ENCODE peak calls at places on chromosome 2, in four cellular contexts. B is WTC11, V is A549, Z is HepG2. J is an unnamed sample.

GRCh38 chr2:54423213-54423612 is 32.9 kb upstream of the SPTBN1 start:
- DNase-seq in V (no peak), B (no peak), Z (no peak), J (no peak)

GRCh38 chr2:241842620-241843211 is 16.0 kb downstream of the PDCD1 start:
- DNase-seq in B (no peak), Z (no peak), V (no peak), J (no peak)

GRCh38 chr2:12774381-12774780 is 57.6 kb downstream of the TRIB2 start:
- DNase-seq in Z (no peak), B (no peak), V (no peak), J (no peak)

GRCh38 chr2:10932345-10933151 is 20.8 kb downstream of the KCNF1 start:
- DNase-seq in Z (no peak), V (no peak), B (no peak), J (no peak)

GRCh38 chr2:53422979-53423378 is 344.6 kb upstream of the CHAC2 start:
- DNase-seq in Z (peak), V (peak), B (peak), J (peak)

GRCh38 chr2:216829533-216829932 is 30.3 kb downstream of the TNP1 start:
- DNase-seq in Z (no peak), B (no peak), V (no peak), J (no peak)

GRCh38 chr2:29583104-29583503 is 338.3 kb downstream of the ALK start:
- DNase-seq in V (no peak), Z (no peak), B (no peak), J (no peak)

GRCh38 chr2:190968522-190968921 is 45.4 kb downstream of the STAT1 start:
- DNase-seq in B (no peak), Z (no peak), V (no peak), J (no peak)

GRCh38 chr2:190468814-190469569 is 60.8 kb downstream of the MFSD6 start:
- DNase-seq in V (peak), B (no peak), Z (peak), J (peak)

GRCh38 chr2:64325852-64326577 is 127.9 kb upstream of the LGALSL start:
- DNase-seq in Z (no peak), V (no peak), B (no peak), J (no peak)

GRCh38 chr2:72989770-72990556 is 72.6 kb downstream of the EMX1 start:
- DNase-seq in V (no peak), B (no peak), Z (no peak), J (no peak)

GRCh38 chr2:204027105-204027504 is 90.5 kb downstream of the ICOS start:
- DNase-seq in Z (no peak), B (no peak), V (no peak), J (no peak)

GRCh38 chr2:29397039-29397438 is 281.8 kb downstream of the CLIP4 start:
- DNase-seq in B (no peak), V (no peak), Z (no peak), J (no peak)

GRCh38 chr2:158973111-158973510 is 4.7 kb downstream of the TANC1 start:
- DNase-seq in B (no peak), Z (no peak), V (no peak), J (no peak)

GRCh38 chr2:31258351-31258750 is 24.4 kb downstream of the EHD3 start:
- DNase-seq in V (no peak), Z (no peak), B (no peak), J (no peak)

GRCh38 chr2:98895901-98896300 is 40.1 kb downstream of the CRACDL start:
- DNase-seq in B (no peak), V (no peak), Z (no peak), J (no peak)

GRCh38 chr2:86186431-86186830 is 8.8 kb downstream of the IMMT start:
- DNase-seq in B (no peak), Z (no peak), V (no peak), J (no peak)

GRCh38 chr2:85830645-85831044 is 58.1 kb downstream of the ST3GAL5 start:
- DNase-seq in Z (no peak), V (peak), B (no peak), J (no peak)

DNA sequence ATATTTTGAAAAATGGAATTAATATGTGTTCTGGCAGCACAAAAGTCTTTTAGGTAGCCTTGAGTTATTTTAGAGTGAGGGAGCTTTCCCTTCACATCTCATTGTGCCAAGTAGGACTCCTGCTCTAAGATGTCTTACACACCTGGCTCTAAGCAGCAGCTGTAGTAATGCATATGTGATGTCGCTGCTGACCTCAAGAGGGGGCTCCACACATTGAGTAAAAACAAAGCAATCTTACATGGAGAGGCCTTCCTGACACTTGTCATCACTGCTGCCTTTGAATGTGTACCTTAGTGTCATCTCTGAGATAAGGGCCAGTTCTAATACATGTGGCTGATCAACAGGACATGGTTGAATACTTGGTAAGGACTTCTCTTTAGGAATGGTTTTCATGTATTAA is 75.8 kb downstream of the ACTR3 start:
- DNase-seq in Z (peak), V (peak), B (peak), J (no peak)
- TF ChIP-seq ESRRA in Z (no peak), V (no peak), B (no peak), J (no peak)

GRCh38 chr2:230060672-230061293 is 7.9 kb downstream of the SLC16A14 start:
- DNase-seq in V (no peak), B (no peak), Z (no peak), J (no peak)
- TF ChIP-seq ESRRA in V (no peak), B (no peak), Z (no peak), J (no peak)

GRCh38 chr2:42164046-42164445 is 5.1 kb upstream of the EML4 start:
- DNase-seq in Z (no peak), B (no peak), V (no peak), J (no peak)
- TF ChIP-seq ESRRA in Z (no peak), B (no peak), V (no peak), J (no peak)

GRCh38 chr2:128325665-128326181 is 7.1 kb upstream of the HS6ST1 start:
- DNase-seq in V (no peak), B (no peak), Z (no peak), J (no peak)

GRCh38 chr2:128324897-128325410 is 6.3 kb upstream of the HS6ST1 start:
- DNase-seq in B (no peak), V (no peak), Z (no peak), J (no peak)

GRCh38 chr2:128323501-128323931 is 4.8 kb upstream of the HS6ST1 start:
- DNase-seq in Z (no peak), B (no peak), V (no peak), J (no peak)

GRCh38 chr2:128322651-128323491 is 4.2 kb upstream of the HS6ST1 start:
- DNase-seq in B (peak), Z (no peak), V (no peak), J (no peak)

DNA sequence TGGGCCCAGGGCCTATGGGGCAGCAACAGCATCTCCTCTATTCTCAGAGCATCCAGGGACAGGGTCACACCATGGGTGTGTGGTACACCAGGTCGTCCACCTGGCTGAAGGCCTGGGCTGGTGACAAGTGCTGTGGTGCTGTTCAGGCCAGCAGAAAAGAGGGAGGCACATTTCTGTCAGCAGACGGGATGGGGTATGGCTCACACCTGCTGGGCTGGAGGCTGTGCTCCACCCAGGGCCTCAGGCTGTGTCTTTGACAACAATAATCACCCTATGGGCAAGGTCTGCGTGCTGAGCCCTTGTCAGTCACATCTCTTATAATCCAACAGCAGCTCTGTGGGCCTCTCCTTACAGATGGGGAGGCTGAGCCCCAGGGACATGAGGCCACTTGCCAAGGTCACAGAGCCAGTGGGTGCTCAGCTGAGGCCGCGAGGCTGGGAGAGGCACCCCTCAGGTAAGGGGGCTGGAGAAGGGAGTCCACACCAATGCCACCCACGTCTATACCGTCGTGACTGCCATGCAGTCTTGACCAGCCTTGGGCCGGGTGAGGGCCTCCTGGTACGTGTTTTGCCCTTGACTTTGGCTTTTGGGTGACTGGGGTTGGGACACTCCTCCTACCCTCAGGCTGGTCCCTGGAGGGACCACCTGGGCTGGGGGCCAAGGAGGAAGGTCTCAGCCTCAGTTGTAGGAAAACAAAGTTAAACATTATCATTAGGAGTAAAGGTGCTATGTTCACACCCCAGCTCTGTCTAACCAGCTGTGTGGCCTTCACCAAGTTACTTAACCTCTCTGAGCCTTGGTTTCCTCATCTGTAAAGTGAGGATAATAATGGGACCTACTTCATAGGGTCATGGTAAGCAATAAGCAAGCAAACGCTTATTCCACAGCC is 5.6 kb upstream of the HS6ST1 start:
- DNase-seq in B (peak), Z (no peak), V (no peak), J (no peak)
- TF ChIP-seq ESRRA in B (no peak), Z (no peak), V (no peak), J (no peak)

DNA sequence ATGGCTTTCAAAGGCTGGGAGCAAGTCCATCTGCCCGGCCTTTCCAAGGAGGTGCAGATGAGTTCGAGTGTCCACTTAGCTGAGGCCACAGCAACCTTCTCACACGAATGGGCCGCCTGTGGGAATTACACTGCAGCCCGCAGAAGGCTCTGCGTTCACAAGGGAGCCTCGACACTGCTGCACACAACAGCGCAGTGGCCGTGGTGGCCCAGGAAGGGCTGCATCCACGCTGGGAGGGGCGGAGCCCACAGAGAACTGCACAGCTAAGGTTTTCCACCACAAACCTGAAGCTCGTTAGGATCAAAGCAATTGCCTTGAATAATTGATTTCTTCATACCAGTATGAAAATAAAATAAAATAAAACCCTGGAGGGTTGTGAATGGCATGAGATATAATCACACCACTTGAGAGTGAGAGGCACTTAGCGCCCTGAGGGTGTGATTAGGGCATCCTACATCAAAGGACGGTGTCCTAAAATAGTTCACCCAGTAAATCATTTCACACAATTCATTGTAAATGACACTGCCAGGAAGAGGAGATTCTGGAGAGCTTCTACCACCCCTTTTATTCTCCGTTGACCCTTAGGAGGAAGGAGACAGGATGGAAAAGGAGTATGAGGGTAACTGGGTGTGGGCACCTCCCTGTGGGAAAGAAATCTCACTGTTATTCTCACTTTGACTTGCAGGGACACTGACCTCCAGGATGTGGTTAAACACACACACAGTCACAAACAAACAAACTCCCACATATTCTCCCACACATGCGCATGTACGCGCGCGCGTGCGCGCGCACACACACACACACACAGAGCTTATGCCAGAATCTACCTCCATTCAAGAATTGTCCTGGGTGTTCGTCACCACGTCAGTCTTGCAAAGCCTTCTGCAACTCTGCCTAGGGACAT is 256.6 kb upstream of the ID2 start:
- DNase-seq in B (no peak), Z (no peak), V (no peak), J (no peak)
- TF ChIP-seq ESRRA in B (no peak), Z (no peak), V (no peak), J (no peak)

DNA sequence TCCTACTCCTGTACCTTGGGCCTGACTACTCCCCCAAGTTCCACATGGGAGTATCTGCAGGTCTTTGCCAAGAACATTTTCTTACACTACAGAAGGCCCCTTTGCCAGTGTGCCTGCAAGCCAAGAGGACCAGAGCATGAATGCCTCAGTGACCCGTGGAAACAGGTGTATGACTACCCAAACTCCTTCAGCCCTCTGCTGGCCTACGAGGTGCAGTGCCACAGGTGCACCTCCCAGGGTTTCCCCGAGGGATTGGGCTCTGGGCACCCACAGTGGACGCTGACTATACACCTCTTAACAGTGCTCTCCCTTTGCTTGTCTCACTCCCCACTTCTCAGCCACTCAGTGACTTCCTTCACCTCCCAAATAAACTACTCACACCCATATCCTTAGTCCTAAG is 91.4 kb downstream of the COL6A3 start:
- DNase-seq in Z (peak), B (peak), V (peak), J (no peak)
- TF ChIP-seq ESRRA in Z (no peak), B (no peak), V (no peak), J (no peak)

J was measured in K562.